ENCODE peak calls at places on chromosomes 12 and 14, in ten cellular contexts. E is activated naive CD4-positive, alpha-beta T cell; P is NCI-H1092 treated with DMSO at 0.1 percent for 48 hours; J is AG09309; A is brain microvascular endothelial cell; I is tibial nerve; F is amniotic epithelial cell; L is endothelial cell; H is GM13977; W is NCI-H187. G is an unnamed sample.

GRCh38 chr12:66017736-66018135 is 112.8 kb downstream of the LLPH start:
- DNase-seq in E (no peak), P (no peak), J (no peak), A (no peak), I (no peak), F (no peak), L (no peak), H (no peak), W (no peak), G (no peak)

GRCh38 chr14:29898470-29898869 is 29.2 kb downstream of the PRKD1 start:
- DNase-seq in E (no peak), P (no peak), J (no peak), A (no peak), I (no peak), F (no peak), L (no peak), H (no peak), W (no peak), G (no peak)

GRCh38 chr12:58491296-58491695 is 429.0 kb downstream of the LRIG3 start:
- DNase-seq in E (no peak), P (no peak), J (no peak), A (no peak), I (no peak), F (peak), L (no peak), H (no peak), W (no peak), G (no peak)

GRCh38 chr12:238736-239398 is 23.8 kb downstream of the SLC6A13 start:
- DNase-seq in E (no peak), P (no peak), J (no peak), A (no peak), I (no peak), F (no peak), L (no peak), H (no peak), W (no peak), G (no peak)

GRCh38 chr14:104323551-104324175 is 185.3 kb downstream of the KIF26A start:
- DNase-seq in E (no peak), P (no peak), J (no peak), A (no peak), I (no peak), F (no peak), L (no peak), H (no peak), W (no peak), G (no peak)

GRCh38 chr12:51281202-51281924 is 11.1 kb upstream of the SMAGP start:
- DNase-seq in E (no peak), P (no peak), J (no peak), A (peak), I (no peak), F (peak), L (no peak), H (no peak), W (no peak), G (no peak)

GRCh38 chr12:130799051-130799450 is 40.0 kb downstream of the STX2 start:
- DNase-seq in E (no peak), P (no peak), J (no peak), A (no peak), I (no peak), F (peak), L (no peak), H (no peak), W (no peak), G (no peak)

GRCh38 chr12:64147860-64148259 is 74.2 kb downstream of the KICS2 start:
- DNase-seq in E (no peak), P (no peak), J (no peak), A (no peak), I (no peak), F (peak), L (no peak), H (no peak), W (no peak), G (no peak)

GRCh38 chr12:40137252-40137651 is 31.4 kb upstream of the SLC2A13 start:
- DNase-seq in E (no peak), P (no peak), J (no peak), A (peak), I (no peak), F (no peak), L (no peak), H (no peak), W (no peak), G (no peak)

GRCh38 chr14:21070083-21070609 is at the start of gene ARHGEF40:
- DNase-seq in E (no peak), P (peak), J (no peak), A (peak), I (peak), F (no peak), L (peak), H (peak), W (no peak), G (no peak)

GRCh38 chr12:27305673-27306504 is 26.7 kb upstream of the BMAL2 start:
- DNase-seq in E (no peak), P (peak), J (peak), A (no peak), I (no peak), F (peak), L (no peak), H (peak), W (no peak), G (no peak)

GRCh38 chr12:12207746-12208145 is 59.1 kb downstream of the LRP6 start:
- DNase-seq in E (no peak), P (no peak), J (no peak), A (no peak), I (no peak), F (peak), L (no peak), H (no peak), W (no peak), G (no peak)

GRCh38 chr12:88242939-88243338 is 100.8 kb downstream of the TMTC3 start:
- DNase-seq in E (no peak), P (no peak), J (no peak), A (no peak), I (no peak), F (no peak), L (no peak), H (no peak), W (no peak), G (no peak)

GRCh38 chr14:103897075-103897947 is 30.9 kb upstream of the TDRD9 start:
- DNase-seq in E (no peak), P (peak), J (no peak), A (no peak), I (no peak), F (no peak), L (no peak), H (no peak), W (no peak), G (no peak)

GRCh38 chr14:31942216-31942841 is 134.8 kb upstream of the ARHGAP5 start:
- DNase-seq in E (no peak), P (no peak), J (no peak), A (no peak), I (no peak), F (no peak), L (no peak), H (no peak), W (no peak), G (no peak)

GRCh38 chr12:6020930-6021329 is 75.9 kb upstream of the ANO2 start:
- DNase-seq in E (no peak), P (peak), J (no peak), A (no peak), I (no peak), F (no peak), L (no peak), H (no peak), W (no peak), G (no peak)

GRCh38 chr14:44162197-44162596 is 344.9 kb downstream of the FSCB start:
- DNase-seq in E (no peak), P (no peak), J (no peak), A (no peak), I (no peak), F (no peak), L (no peak), H (no peak), W (no peak), G (no peak)

GRCh38 chr14:84036863-84037262 is 1493.1 kb upstream of the FLRT2 start:
- DNase-seq in E (no peak), P (no peak), J (no peak), A (peak), I (no peak), F (peak), L (no peak), H (no peak), W (no peak), G (no peak)

GRCh38 chr14:102430212-102430908 is 67.6 kb downstream of the TECPR2 start:
- DNase-seq in E (no peak), P (no peak), J (no peak), A (no peak), I (no peak), F (no peak), L (no peak), H (no peak), W (no peak), G (no peak)

GRCh38 chr12:40098406-40099145 is 7.3 kb downstream of the SLC2A13 start:
- DNase-seq in E (no peak), P (no peak), J (no peak), A (no peak), I (no peak), F (no peak), L (no peak), H (no peak), W (no peak), G (no peak)

G was measured in activated CD4-positive, alpha-beta T cell treated with anti-CD3 and anti-CD28 coated beads, Interleukin-2, amount 50 U/mL, for 24 hours.